ENCODE peak calls at places on chromosomes 16 and 17, in eight cellular contexts. One of them, this sample, is unnamed.

GRCh38 chr16:47492428-47493357 is 31.6 kb downstream of the PHKB start:
- DNase-seq in heart right ventricle: peak; percentile 93
- DNase-seq in AG10803: peak; percentile 47
- DNase-seq in fibroblast of lung: peak; percentile 39
- DNase-seq in bronchial epithelial cell: no peak
- DNase-seq in fibroblast of pulmonary artery: peak; percentile 78
- DNase-seq in tibial nerve: peak; percentile 74
- DNase-seq in sigmoid colon: peak; percentile 93
- DNase-seq in this sample: peak; percentile 32

GRCh38 chr16:12535535-12536411 is 267.9 kb downstream of the CPPED1 start:
- DNase-seq in fibroblast of lung: no peak
- DNase-seq in fibroblast of pulmonary artery: peak; percentile 19
- DNase-seq in sigmoid colon: no peak
- DNase-seq in bronchial epithelial cell: no peak
- DNase-seq in heart right ventricle: no peak
- DNase-seq in tibial nerve: no peak
- DNase-seq in AG10803: no peak
- DNase-seq in this sample: peak; percentile 80

GRCh38 chr17:72860778-72861177 is 231.7 kb downstream of the SLC39A11 start:
- DNase-seq in heart right ventricle: no peak
- DNase-seq in fibroblast of lung: no peak
- DNase-seq in bronchial epithelial cell: no peak
- DNase-seq in tibial nerve: no peak
- DNase-seq in fibroblast of pulmonary artery: no peak
- DNase-seq in AG10803: no peak
- DNase-seq in sigmoid colon: no peak
- DNase-seq in this sample: no peak

GRCh38 chr17:41651625-41652460 is 27.5 kb upstream of the KRT17 start:
- DNase-seq in heart right ventricle: no peak
- DNase-seq in sigmoid colon: peak; percentile 75
- DNase-seq in tibial nerve: no peak
- DNase-seq in fibroblast of pulmonary artery: no peak
- DNase-seq in fibroblast of lung: no peak
- DNase-seq in AG10803: peak; percentile 26
- DNase-seq in bronchial epithelial cell: peak; percentile 91
- DNase-seq in this sample: no peak

GRCh38 chr17:19409509-19409908 is 1.5 kb upstream of the RNF112 start:
- DNase-seq in heart right ventricle: no peak
- DNase-seq in fibroblast of pulmonary artery: no peak
- DNase-seq in sigmoid colon: no peak
- DNase-seq in bronchial epithelial cell: peak; percentile 96
- DNase-seq in tibial nerve: no peak
- DNase-seq in AG10803: peak; percentile 58
- DNase-seq in fibroblast of lung: no peak
- DNase-seq in this sample: no peak

GRCh38 chr16:15725641-15726240 is 75.7 kb downstream of the NDE1 start:
- DNase-seq in bronchial epithelial cell: no peak
- DNase-seq in tibial nerve: no peak
- DNase-seq in fibroblast of pulmonary artery: no peak
- DNase-seq in sigmoid colon: no peak
- DNase-seq in fibroblast of lung: no peak
- DNase-seq in AG10803: no peak
- DNase-seq in heart right ventricle: no peak
- DNase-seq in this sample: no peak

GRCh38 chr16:89193021-89193575 is 7.2 kb downstream of the SLC22A31 start:
- DNase-seq in heart right ventricle: peak; percentile 46
- DNase-seq in sigmoid colon: no peak
- DNase-seq in AG10803: peak; percentile 93
- DNase-seq in tibial nerve: no peak
- DNase-seq in fibroblast of pulmonary artery: peak; percentile 88
- DNase-seq in fibroblast of lung: no peak
- DNase-seq in bronchial epithelial cell: peak; percentile 27
- DNase-seq in this sample: peak; percentile 87

GRCh38 chr16:81486555-81487061 is 42.0 kb downstream of the CMIP start:
- DNase-seq in fibroblast of lung: peak; percentile 84
- DNase-seq in bronchial epithelial cell: no peak
- DNase-seq in heart right ventricle: peak; percentile 52
- DNase-seq in sigmoid colon: no peak
- DNase-seq in AG10803: peak; percentile 95
- DNase-seq in fibroblast of pulmonary artery: peak; percentile 51
- DNase-seq in tibial nerve: peak; percentile 51
- DNase-seq in this sample: no peak

GRCh38 chr16:51637744-51638100 is 486.7 kb upstream of the SALL1 start:
- DNase-seq in fibroblast of lung: no peak
- DNase-seq in fibroblast of pulmonary artery: peak; percentile 7
- DNase-seq in AG10803: peak; percentile 11
- DNase-seq in sigmoid colon: no peak
- DNase-seq in tibial nerve: no peak
- DNase-seq in heart right ventricle: no peak
- DNase-seq in bronchial epithelial cell: peak; percentile 19
- DNase-seq in this sample: no peak

GRCh38 chr16:24075929-24076716 is 180.0 kb upstream of the CACNG3 start:
- DNase-seq in fibroblast of pulmonary artery: no peak
- DNase-seq in tibial nerve: no peak
- DNase-seq in heart right ventricle: no peak
- DNase-seq in fibroblast of lung: no peak
- DNase-seq in bronchial epithelial cell: peak; percentile 0
- DNase-seq in AG10803: no peak
- DNase-seq in sigmoid colon: no peak
- DNase-seq in this sample: peak; percentile 17

GRCh38 chr16:20850981-20851380 is 44.7 kb downstream of the REXO5 start:
- DNase-seq in heart right ventricle: no peak
- DNase-seq in fibroblast of lung: no peak
- DNase-seq in sigmoid colon: no peak
- DNase-seq in AG10803: peak; percentile 12
- DNase-seq in tibial nerve: no peak
- DNase-seq in bronchial epithelial cell: no peak
- DNase-seq in fibroblast of pulmonary artery: peak; percentile 32
- DNase-seq in this sample: no peak

GRCh38 chr17:29151567-29151966 is 28.6 kb downstream of the MYO18A start:
- DNase-seq in bronchial epithelial cell: peak; percentile 51
- DNase-seq in sigmoid colon: no peak
- DNase-seq in AG10803: peak; percentile 39
- DNase-seq in tibial nerve: no peak
- DNase-seq in heart right ventricle: no peak
- DNase-seq in fibroblast of pulmonary artery: peak; percentile 74
- DNase-seq in fibroblast of lung: no peak
- DNase-seq in this sample: no peak

GRCh38 chr16:88539261-88539651 is 30.9 kb upstream of the ZC3H18 start:
- DNase-seq in fibroblast of lung: no peak
- DNase-seq in heart right ventricle: no peak
- DNase-seq in tibial nerve: no peak
- DNase-seq in fibroblast of pulmonary artery: no peak
- DNase-seq in sigmoid colon: no peak
- DNase-seq in AG10803: no peak
- DNase-seq in bronchial epithelial cell: no peak
- DNase-seq in this sample: no peak

GRCh38 chr16:14057878-14058382 is 13.2 kb upstream of the MRTFB start:
- DNase-seq in tibial nerve: no peak
- DNase-seq in heart right ventricle: peak; percentile 52
- DNase-seq in fibroblast of lung: no peak
- DNase-seq in AG10803: no peak
- DNase-seq in sigmoid colon: no peak
- DNase-seq in bronchial epithelial cell: peak; percentile 7
- DNase-seq in fibroblast of pulmonary artery: peak; percentile 41
- DNase-seq in this sample: no peak

GRCh38 chr16:17512636-17513220 is 42.0 kb upstream of the XYLT1 start:
- DNase-seq in bronchial epithelial cell: no peak
- DNase-seq in fibroblast of lung: peak; percentile 62
- DNase-seq in sigmoid colon: no peak
- DNase-seq in fibroblast of pulmonary artery: no peak
- DNase-seq in AG10803: peak; percentile 87
- DNase-seq in tibial nerve: no peak
- DNase-seq in heart right ventricle: no peak
- DNase-seq in this sample: no peak

GRCh38 chr16:2250652-2251280 is 621 bp downstream of the ECI1 start:
- DNase-seq in heart right ventricle: no peak
- DNase-seq in bronchial epithelial cell: peak; percentile 29
- DNase-seq in AG10803: peak; percentile 38
- DNase-seq in fibroblast of lung: no peak
- DNase-seq in fibroblast of pulmonary artery: peak; percentile 25
- DNase-seq in sigmoid colon: peak; percentile 72
- DNase-seq in tibial nerve: no peak
- DNase-seq in this sample: no peak

GRCh38 chr17:50620848-50621247 is 13.8 kb upstream of the ABCC3 start:
- DNase-seq in AG10803: no peak
- DNase-seq in sigmoid colon: no peak
- DNase-seq in tibial nerve: no peak
- DNase-seq in heart right ventricle: no peak
- DNase-seq in fibroblast of lung: no peak
- DNase-seq in bronchial epithelial cell: no peak
- DNase-seq in fibroblast of pulmonary artery: no peak
- DNase-seq in this sample: no peak
- TF ChIP-seq CTCF in AG10803: no peak
- TF ChIP-seq CTCF in sigmoid colon: no peak
- TF ChIP-seq CTCF in tibial nerve: no peak
- TF ChIP-seq CTCF in heart right ventricle: no peak
- TF ChIP-seq CTCF in fibroblast of lung: no peak
- TF ChIP-seq CTCF in bronchial epithelial cell: no peak
- TF ChIP-seq CTCF in fibroblast of pulmonary artery: peak; percentile 9
- TF ChIP-seq CTCF in this sample: no peak

DNA sequence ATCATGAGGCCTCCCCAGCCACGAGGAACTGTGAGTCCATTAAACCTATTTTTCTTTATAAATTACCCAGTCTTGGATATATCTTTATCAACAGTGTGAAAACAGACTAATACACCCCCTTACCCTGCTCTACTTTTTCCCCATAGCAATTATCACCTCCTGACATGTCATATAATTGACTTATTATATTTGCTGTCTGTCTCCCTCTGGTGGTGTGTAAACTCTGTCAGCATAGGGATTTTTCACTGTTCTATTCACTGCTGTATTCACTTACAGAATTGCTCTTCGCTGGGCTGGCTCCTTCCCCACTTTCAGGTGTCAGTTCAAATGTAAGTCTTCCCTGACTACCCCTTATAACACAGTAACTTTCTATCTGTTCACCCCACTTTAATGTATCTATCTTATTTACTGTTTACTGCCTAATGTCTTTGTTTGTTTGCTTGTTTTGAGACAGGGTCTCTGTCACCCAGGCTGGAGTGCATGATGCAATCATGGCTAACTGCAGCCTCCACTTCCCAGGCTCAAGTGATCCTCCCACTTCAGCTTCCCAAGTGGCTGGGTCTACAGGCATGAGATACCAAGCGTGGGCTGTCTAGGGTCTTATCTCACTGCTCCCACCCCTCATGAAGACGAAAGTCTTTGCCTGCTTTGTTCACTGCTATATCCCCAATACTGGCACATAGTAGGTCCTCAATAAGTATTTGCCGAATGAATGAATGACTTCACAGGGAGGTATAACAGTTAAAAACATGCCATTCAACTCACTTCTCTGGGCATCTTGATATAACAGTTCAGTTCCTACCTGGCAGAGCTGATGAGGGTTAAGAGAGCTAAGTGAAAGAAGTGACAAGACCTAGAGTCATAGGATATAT is 52.4 kb upstream of the CDH3 start:
- DNase-seq in fibroblast of lung: no peak
- DNase-seq in heart right ventricle: no peak
- DNase-seq in tibial nerve: no peak
- DNase-seq in bronchial epithelial cell: peak; percentile 25
- DNase-seq in sigmoid colon: no peak
- DNase-seq in fibroblast of pulmonary artery: peak; percentile 16
- DNase-seq in AG10803: no peak
- DNase-seq in this sample: peak; percentile 29
- TF ChIP-seq CTCF in fibroblast of lung: peak; percentile 32
- TF ChIP-seq CTCF in heart right ventricle: no peak
- TF ChIP-seq CTCF in tibial nerve: no peak
- TF ChIP-seq CTCF in bronchial epithelial cell: peak; percentile 23
- TF ChIP-seq CTCF in sigmoid colon: no peak
- TF ChIP-seq CTCF in fibroblast of pulmonary artery: peak; percentile 36
- TF ChIP-seq CTCF in AG10803: no peak
- TF ChIP-seq CTCF in this sample: peak; percentile 26

GRCh38 chr17:39672522-39673334 is 4.5 kb downstream of the PNMT start:
- DNase-seq in heart right ventricle: no peak
- DNase-seq in tibial nerve: no peak
- DNase-seq in bronchial epithelial cell: no peak
- DNase-seq in sigmoid colon: no peak
- DNase-seq in fibroblast of pulmonary artery: no peak
- DNase-seq in AG10803: no peak
- DNase-seq in fibroblast of lung: no peak
- DNase-seq in this sample: no peak
- TF ChIP-seq CTCF in heart right ventricle: no peak
- TF ChIP-seq CTCF in tibial nerve: no peak
- TF ChIP-seq CTCF in bronchial epithelial cell: no peak
- TF ChIP-seq CTCF in sigmoid colon: no peak
- TF ChIP-seq CTCF in fibroblast of pulmonary artery: no peak
- TF ChIP-seq CTCF in AG10803: no peak
- TF ChIP-seq CTCF in fibroblast of lung: no peak
- TF ChIP-seq CTCF in this sample: no peak

GRCh38 chr17:15946611-15947120 is 1.7 kb downstream of the ADORA2B start:
- DNase-seq in AG10803: no peak
- DNase-seq in sigmoid colon: peak; percentile 64
- DNase-seq in fibroblast of pulmonary artery: no peak
- DNase-seq in fibroblast of lung: peak; percentile 34
- DNase-seq in heart right ventricle: no peak
- DNase-seq in bronchial epithelial cell: peak; percentile 54
- DNase-seq in tibial nerve: no peak
- DNase-seq in this sample: no peak
- TF ChIP-seq CTCF in AG10803: no peak
- TF ChIP-seq CTCF in sigmoid colon: no peak
- TF ChIP-seq CTCF in fibroblast of pulmonary artery: no peak
- TF ChIP-seq CTCF in fibroblast of lung: no peak
- TF ChIP-seq CTCF in heart right ventricle: no peak
- TF ChIP-seq CTCF in bronchial epithelial cell: no peak
- TF ChIP-seq CTCF in tibial nerve: no peak
- TF ChIP-seq CTCF in this sample: no peak

GRCh38 chr17:43533699-43534098 is 12.4 kb downstream of the ETV4 start:
- DNase-seq in bronchial epithelial cell: no peak
- DNase-seq in AG10803: no peak
- DNase-seq in fibroblast of lung: no peak
- DNase-seq in heart right ventricle: no peak
- DNase-seq in fibroblast of pulmonary artery: no peak
- DNase-seq in sigmoid colon: no peak
- DNase-seq in tibial nerve: no peak
- DNase-seq in this sample: no peak
- TF ChIP-seq CTCF in bronchial epithelial cell: no peak
- TF ChIP-seq CTCF in AG10803: no peak
- TF ChIP-seq CTCF in fibroblast of lung: no peak
- TF ChIP-seq CTCF in heart right ventricle: no peak
- TF ChIP-seq CTCF in fibroblast of pulmonary artery: no peak
- TF ChIP-seq CTCF in sigmoid colon: no peak
- TF ChIP-seq CTCF in tibial nerve: no peak
- TF ChIP-seq CTCF in this sample: peak; percentile 1

This sample was measured in GM13977.